ENCODE peak calls at places on chromosomes 13 and 19, in five cellular contexts. M is heart right ventricle; C is Caco-2; T is CD8-positive, alpha-beta T cell; U is spleen. P is an unnamed sample.

GRCh38 chr13:36131931-36132297 is 732 bp upstream of the DCLK1 start:
- DNase-seq in M (peak; percentile 57), C (no peak), T (no peak), U (no peak), P (no peak)

GRCh38 chr13:106401081-106401480 is 134.4 kb downstream of the EFNB2 start:
- DNase-seq in M (no peak), C (no peak), T (no peak), U (no peak), P (no peak)

GRCh38 chr13:53499551-53499950 is 470.9 kb downstream of the OLFM4 start:
- DNase-seq in M (no peak), C (no peak), T (no peak), U (no peak), P (no peak)

GRCh38 chr19:19820774-19821315 is 705 bp downstream of the ZNF506 start:
- DNase-seq in M (no peak), C (no peak), T (no peak), U (no peak), P (no peak)

GRCh38 chr13:98481511-98481951 is 95.4 kb downstream of the STK24 start:
- DNase-seq in M (no peak), C (no peak), T (no peak), U (no peak), P (no peak)

GRCh38 chr13:43953370-43953769 is 73.7 kb downstream of the LACC1 start:
- DNase-seq in M (no peak), C (no peak), T (no peak), U (no peak), P (no peak)

GRCh38 chr19:30228113-30228725 is 144.0 kb upstream of the ZNF536 start:
- DNase-seq in M (no peak), C (no peak), T (no peak), U (no peak), P (peak; percentile 27)

GRCh38 chr19:40013991-40014390 is 17.1 kb downstream of the ZNF546 start:
- DNase-seq in M (no peak), C (no peak), T (no peak), U (no peak), P (no peak)

GRCh38 chr13:95624020-95624419 is 20.5 kb downstream of the DZIP1 start:
- DNase-seq in M (no peak), C (no peak), T (no peak), U (no peak), P (peak; percentile 38)

GRCh38 chr13:100523994-100524393 is 64.6 kb downstream of the GGACT start:
- DNase-seq in M (no peak), C (no peak), T (no peak), U (no peak), P (no peak)

GRCh38 chr19:29770653-29771052 is 41.1 kb upstream of the CCNE1 start:
- DNase-seq in M (no peak), C (no peak), T (no peak), U (no peak), P (no peak)

GRCh38 chr13:75226755-75227435 is 255.1 kb downstream of the TBC1D4 start:
- DNase-seq in M (no peak), C (no peak), T (no peak), U (no peak), P (no peak)

GRCh38 chr13:111361873-111362648 is 41.6 kb downstream of the TEX29 start:
- DNase-seq in M (no peak), C (no peak), T (no peak), U (peak; percentile 46), P (no peak)

GRCh38 chr19:1700733-1701663 is 48.6 kb upstream of the TCF3 start:
- DNase-seq in M (no peak), C (no peak), T (no peak), U (no peak), P (no peak)

GRCh38 chr13:61204025-61204424 is 211.6 kb downstream of the PCDH20 start:
- DNase-seq in M (no peak), C (no peak), T (no peak), U (no peak), P (no peak)

GRCh38 chr19:28610731-28611130 is 602.2 kb downstream of the UQCRFS1 start:
- DNase-seq in M (no peak), C (no peak), T (no peak), U (no peak), P (no peak)

GRCh38 chr19:13038306-13039210 is 43.3 kb downstream of the NFIX start:
- DNase-seq in M (no peak), C (no peak), T (no peak), U (no peak), P (no peak)

DNA sequence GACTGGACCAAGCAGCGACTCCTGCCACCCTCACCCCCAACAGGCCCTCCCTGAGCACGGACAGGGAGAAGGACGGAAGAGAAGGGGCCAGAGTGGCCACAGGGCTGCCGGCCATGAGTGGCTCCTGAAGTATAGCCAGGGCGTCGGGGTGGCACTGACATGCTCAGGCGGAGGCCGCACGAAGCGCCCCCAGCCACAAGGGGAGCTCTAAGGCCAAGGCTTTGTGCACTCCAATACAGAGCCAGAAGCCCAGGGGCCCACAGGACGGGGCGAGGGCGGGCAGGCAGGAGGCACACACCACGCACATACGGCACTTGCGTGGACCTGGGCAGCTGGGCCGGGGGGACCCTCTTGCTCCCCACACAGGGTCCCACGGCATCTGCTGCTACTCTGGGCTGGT is 52.0 kb downstream of the KLF2 start:
- DNase-seq in M (no peak), C (no peak), T (peak; percentile 32), U (peak; percentile 83), P (peak; percentile 27)
- TF ChIP-seq CTCF in M (peak; percentile 45), C (peak; percentile 58), T (peak; percentile 52), U (peak; percentile 19), P (peak; percentile 51)

GRCh38 chr19:32631381-32631780 is 43.6 kb downstream of the ANKRD27 start:
- DNase-seq in M (no peak), C (no peak), T (no peak), U (no peak), P (no peak)
- TF ChIP-seq CTCF in M (no peak), C (peak; percentile 8), T (no peak), U (no peak), P (no peak)

DNA sequence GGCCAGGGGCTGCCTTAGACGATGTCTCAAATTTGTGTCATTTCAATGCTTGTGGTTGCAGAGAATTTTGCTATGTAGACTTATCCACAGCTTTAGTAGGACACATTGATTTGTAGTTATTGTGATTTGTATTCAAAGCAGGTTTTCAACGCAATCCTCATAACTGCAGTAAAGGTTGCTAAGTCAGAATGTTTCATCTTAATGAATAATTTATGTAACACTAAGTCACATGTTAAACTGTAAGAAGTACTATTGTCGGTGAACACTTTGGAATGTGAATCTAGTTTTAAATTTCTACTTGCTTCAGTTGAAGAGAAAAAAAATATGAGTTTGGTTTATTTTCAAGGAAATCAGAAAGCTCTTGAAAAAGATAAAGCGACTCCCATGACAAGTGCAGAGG is 1117.3 kb upstream of the SPRY2 start:
- DNase-seq in M (no peak), C (no peak), T (no peak), U (no peak), P (no peak)
- TF ChIP-seq CTCF in M (no peak), C (no peak), T (no peak), U (no peak), P (no peak)

GRCh38 chr19:51564791-51565190 is 6.3 kb upstream of the ZNF175 start:
- DNase-seq in M (no peak), C (no peak), T (no peak), U (no peak), P (no peak)
- TF ChIP-seq CTCF in M (no peak), C (no peak), T (no peak), U (no peak), P (no peak)

GRCh38 chr13:48233097-48233885 is at the start of gene ITM2B:
- DNase-seq in M (peak; percentile 80), C (peak; percentile 51), T (peak; percentile 54), U (peak; percentile 95), P (peak; percentile 60)
- TF ChIP-seq CTCF in M (peak; percentile 57), C (peak; percentile 23), T (peak; percentile 59), U (peak; percentile 54), P (peak; percentile 54)